ENCODE peak calls at places on chromosomes 2 and 18, in four cellular contexts. One of them, this sample, is unnamed.

GRCh38 chr2:128710242-128710641 is 391.6 kb upstream of the HS6ST1 start:
- DNase-seq in HCT116: no peak
- DNase-seq in tibial nerve: no peak
- DNase-seq in right cardiac atrium: no peak
- DNase-seq in this sample: no peak

GRCh38 chr2:224716921-224717320 is 756 bp upstream of the CCDC195 start:
- DNase-seq in right cardiac atrium: no peak
- DNase-seq in tibial nerve: no peak
- DNase-seq in HCT116: no peak
- DNase-seq in this sample: no peak

GRCh38 chr2:236643480-236643879 is 73.9 kb downstream of the ACKR3 start:
- DNase-seq in tibial nerve: no peak
- DNase-seq in HCT116: no peak
- DNase-seq in right cardiac atrium: no peak
- DNase-seq in this sample: no peak

GRCh38 chr18:22199005-22199404 is 29.6 kb downstream of the GATA6 start:
- DNase-seq in HCT116: no peak
- DNase-seq in tibial nerve: no peak
- DNase-seq in right cardiac atrium: no peak
- DNase-seq in this sample: no peak

GRCh38 chr2:62653582-62654422 is 51.7 kb upstream of the EHBP1 start:
- DNase-seq in right cardiac atrium: no peak
- DNase-seq in tibial nerve: no peak
- DNase-seq in HCT116: no peak
- DNase-seq in this sample: no peak

GRCh38 chr2:7956126-7956689 is 725.6 kb upstream of the ID2 start:
- DNase-seq in tibial nerve: no peak
- DNase-seq in HCT116: no peak
- DNase-seq in right cardiac atrium: no peak
- DNase-seq in this sample: no peak

GRCh38 chr2:160279813-160280465 is 79.9 kb upstream of the ITGB6 start:
- DNase-seq in HCT116: no peak
- DNase-seq in right cardiac atrium: no peak
- DNase-seq in tibial nerve: no peak
- DNase-seq in this sample: no peak

GRCh38 chr2:217248312-217248935 is 388.6 kb upstream of the TNP1 start:
- DNase-seq in tibial nerve: peak; percentile 74
- DNase-seq in HCT116: no peak
- DNase-seq in right cardiac atrium: peak; percentile 92
- DNase-seq in this sample: peak; percentile 31

GRCh38 chr2:24206242-24206641 is 31.4 kb downstream of the FAM228A start:
- DNase-seq in right cardiac atrium: no peak
- DNase-seq in tibial nerve: no peak
- DNase-seq in HCT116: no peak
- DNase-seq in this sample: no peak

GRCh38 chr18:37378616-37379015 is 187.0 kb downstream of the CELF4 start:
- DNase-seq in tibial nerve: no peak
- DNase-seq in HCT116: no peak
- DNase-seq in right cardiac atrium: no peak
- DNase-seq in this sample: no peak

GRCh38 chr2:121479882-121480522 is 50.7 kb upstream of the RNU4ATAC start:
- DNase-seq in HCT116: no peak
- DNase-seq in tibial nerve: no peak
- DNase-seq in right cardiac atrium: peak; percentile 20
- DNase-seq in this sample: no peak

GRCh38 chr2:46615555-46616487 is 136.5 kb downstream of the TMEM247 start:
- DNase-seq in tibial nerve: no peak
- DNase-seq in HCT116: no peak
- DNase-seq in right cardiac atrium: no peak
- DNase-seq in this sample: no peak

GRCh38 chr18:23200751-23201150 is 65.5 kb downstream of the CABLES1 start:
- DNase-seq in right cardiac atrium: no peak
- DNase-seq in HCT116: no peak
- DNase-seq in tibial nerve: no peak
- DNase-seq in this sample: no peak

GRCh38 chr2:17962874-17963273 is 84.4 kb downstream of the KCNS3 start:
- DNase-seq in HCT116: no peak
- DNase-seq in tibial nerve: no peak
- DNase-seq in right cardiac atrium: no peak
- DNase-seq in this sample: no peak

GRCh38 chr2:43737097-43737854 is 36.6 kb upstream of the DYNC2LI1 start:
- DNase-seq in HCT116: peak; percentile 18
- DNase-seq in tibial nerve: no peak
- DNase-seq in right cardiac atrium: no peak
- DNase-seq in this sample: no peak

GRCh38 chr2:84899181-84899580 is 6.3 kb upstream of the TMSB10 start:
- DNase-seq in HCT116: no peak
- DNase-seq in right cardiac atrium: no peak
- DNase-seq in tibial nerve: no peak
- DNase-seq in this sample: no peak
- H3K27ac ChIP-seq in HCT116: no peak overlapping the region
- H3K27ac ChIP-seq in right cardiac atrium: no peak overlapping the region
- H3K27ac ChIP-seq in tibial nerve: peak overlapping the region; percentile 69
- H3K27ac ChIP-seq in this sample: no peak overlapping the region

GRCh38 chr2:9799729-9800632 is 43.3 kb upstream of the TAF1B start:
- DNase-seq in tibial nerve: peak; percentile 92
- DNase-seq in right cardiac atrium: peak; percentile 95
- DNase-seq in HCT116: peak; percentile 72
- DNase-seq in this sample: peak; percentile 51
- H3K27ac ChIP-seq in tibial nerve: no peak overlapping the region
- H3K27ac ChIP-seq in right cardiac atrium: no peak overlapping the region
- H3K27ac ChIP-seq in HCT116: peak overlapping the region; percentile 75
- H3K27ac ChIP-seq in this sample: no peak overlapping the region

GRCh38 chr2:208541982-208542464 is 135.4 kb downstream of the PTH2R start:
- DNase-seq in right cardiac atrium: no peak
- DNase-seq in tibial nerve: no peak
- DNase-seq in HCT116: no peak
- DNase-seq in this sample: no peak
- H3K27ac ChIP-seq in right cardiac atrium: no peak overlapping the region
- H3K27ac ChIP-seq in tibial nerve: no peak overlapping the region
- H3K27ac ChIP-seq in HCT116: no peak overlapping the region
- H3K27ac ChIP-seq in this sample: no peak overlapping the region

GRCh38 chr2:233354971-233355574 is 779 bp downstream of the DGKD start:
- DNase-seq in right cardiac atrium: peak; percentile 65
- DNase-seq in HCT116: no peak
- DNase-seq in tibial nerve: no peak
- DNase-seq in this sample: peak; percentile 41

GRCh38 chr2:233355916-233356315 is 1.6 kb downstream of the DGKD start:
- DNase-seq in tibial nerve: no peak
- DNase-seq in HCT116: no peak
- DNase-seq in right cardiac atrium: no peak
- DNase-seq in this sample: no peak

GRCh38 chr2:233353769-233354499 is at the start of gene DGKD:
- DNase-seq in right cardiac atrium: peak; percentile 88
- DNase-seq in HCT116: peak; percentile 29
- DNase-seq in tibial nerve: peak; percentile 32
- DNase-seq in this sample: peak; percentile 76

GRCh38 chr2:233353101-233353768 is 1.1 kb upstream of the DGKD start:
- DNase-seq in HCT116: no peak
- DNase-seq in tibial nerve: no peak
- DNase-seq in right cardiac atrium: peak; percentile 67
- DNase-seq in this sample: no peak

DNA sequence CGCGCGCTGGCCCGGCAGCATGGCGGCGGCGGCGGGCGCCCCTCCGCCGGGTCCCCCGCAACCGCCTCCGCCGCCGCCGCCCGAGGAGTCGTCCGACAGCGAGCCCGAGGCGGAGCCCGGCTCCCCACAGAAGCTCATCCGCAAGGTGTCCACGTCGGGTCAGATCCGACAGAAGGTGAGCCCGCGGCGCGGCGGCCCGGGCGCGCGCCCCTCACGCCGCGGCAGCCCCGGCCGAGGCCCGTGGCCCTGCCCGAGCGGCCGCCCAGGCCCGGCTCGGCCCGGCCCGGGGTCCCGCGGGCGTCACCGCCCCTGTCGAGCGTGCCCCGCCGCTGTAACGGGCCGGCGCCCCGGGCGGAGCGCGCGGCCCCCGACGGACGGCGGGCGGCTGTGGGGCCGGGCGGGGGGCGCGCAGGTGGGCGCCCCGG is 218 bp downstream of the DGKD start:
- DNase-seq in HCT116: no peak
- DNase-seq in right cardiac atrium: no peak
- DNase-seq in tibial nerve: no peak
- DNase-seq in this sample: no peak
- H3K27ac ChIP-seq in HCT116: peak overlapping the region; percentile 63
- H3K27ac ChIP-seq in right cardiac atrium: no peak overlapping the region
- H3K27ac ChIP-seq in tibial nerve: peak overlapping the region; percentile 56
- H3K27ac ChIP-seq in this sample: no peak overlapping the region

GRCh38 chr2:221097949-221098348 is 474.2 kb downstream of the EPHA4 start:
- DNase-seq in right cardiac atrium: no peak
- DNase-seq in HCT116: no peak
- DNase-seq in tibial nerve: no peak
- DNase-seq in this sample: no peak
- H3K27ac ChIP-seq in right cardiac atrium: no peak overlapping the region
- H3K27ac ChIP-seq in HCT116: no peak overlapping the region
- H3K27ac ChIP-seq in tibial nerve: no peak overlapping the region
- H3K27ac ChIP-seq in this sample: no peak overlapping the region

GRCh38 chr2:12433641-12433990 is 283.1 kb upstream of the TRIB2 start:
- DNase-seq in HCT116: no peak
- DNase-seq in right cardiac atrium: no peak
- DNase-seq in tibial nerve: no peak
- DNase-seq in this sample: no peak
- H3K27ac ChIP-seq in HCT116: no peak overlapping the region
- H3K27ac ChIP-seq in right cardiac atrium: no peak overlapping the region
- H3K27ac ChIP-seq in tibial nerve: no peak overlapping the region
- H3K27ac ChIP-seq in this sample: no peak overlapping the region